ENCODE peak calls at places on chromosomes 3 and 15, in six cellular contexts. F is T-helper 2 cell, L is cardiac fibroblast, P is nephron progenitor cell, Y is pancreas, M is occipital lobe. R is an unnamed sample.

GRCh38 chr3:53628546-53629395 is 134.4 kb downstream of the CACNA1D start:
- DNase-seq in P (no peak), M (no peak), Y (no peak), F (no peak), L (no peak), R (no peak)

GRCh38 chr3:150370129-150370602 is 37.9 kb upstream of the TSC22D2 start:
- DNase-seq in P (peak), L (peak), M (no peak), F (no peak), Y (no peak), R (no peak)

GRCh38 chr3:481680-482079 is 285.1 kb downstream of the CHL1 start:
- DNase-seq in L (peak), F (no peak), Y (no peak), M (no peak), P (no peak), R (no peak)

GRCh38 chr15:31801152-31801551 is 229.2 kb upstream of the CHRNA7 start:
- DNase-seq in F (no peak), P (no peak), Y (no peak), L (no peak), M (no peak), R (no peak)

GRCh38 chr3:105368575-105369500 is 2.1 kb downstream of the ALCAM start:
- DNase-seq in L (peak), F (peak), Y (peak), M (peak), P (peak), R (peak)

GRCh38 chr3:53881691-53882593 is at the start of gene ACTR8:
- DNase-seq in P (peak), F (peak), L (peak), M (peak), Y (peak), R (peak)

GRCh38 chr3:101170047-101170771 is 150.2 kb downstream of the IMPG2 start:
- DNase-seq in P (no peak), L (peak), M (no peak), F (no peak), Y (no peak), R (no peak)

GRCh38 chr3:70431906-70432305 is 119.5 kb upstream of the MDFIC2 start:
- DNase-seq in M (no peak), L (peak), P (no peak), F (no peak), Y (no peak), R (no peak)

GRCh38 chr3:142779591-142779990 is 55.8 kb downstream of the TRPC1 start:
- DNase-seq in Y (no peak), L (peak), M (no peak), P (no peak), F (no peak), R (no peak)

GRCh38 chr15:73677146-73677607 is 7.0 kb upstream of the CD276 start:
- DNase-seq in F (peak), L (peak), Y (peak), M (no peak), P (peak), R (no peak)

GRCh38 chr15:64921711-64922110 is 10.0 kb downstream of the ANKDD1A start:
- DNase-seq in P (no peak), M (no peak), F (no peak), L (no peak), Y (no peak), R (no peak)

GRCh38 chr15:34693053-34693744 is 61.6 kb downstream of the GJD2 start:
- DNase-seq in L (peak), Y (no peak), M (no peak), P (no peak), F (no peak), R (no peak)

GRCh38 chr3:61571516-61572336 is 10.4 kb downstream of the PTPRG start:
- DNase-seq in P (no peak), F (no peak), M (no peak), Y (no peak), L (peak), R (no peak)

R was measured in NCI-H187.